ENCODE peak calls at places on chromosome 11, in seven cellular contexts. D is prostate gland, X is A549, Q is GM12891, T is IMR-90, H is H54, J is body of pancreas. V is an unnamed sample.

GRCh38 chr11:125123947-125124633 is 12.7 kb upstream of the TMEM218 start:
- DNase-seq in D (no peak), X (peak; percentile 84), Q (no peak), T (peak; percentile 32), H (peak; percentile 40), J (peak; percentile 78), V (peak; percentile 86)

GRCh38 chr11:75602916-75603315 is 40.9 kb downstream of the SERPINH1 start:
- DNase-seq in D (no peak), X (no peak), Q (no peak), T (peak; percentile 33), H (no peak), J (no peak), V (no peak)

GRCh38 chr11:1040428-1041148 is 4.1 kb upstream of the MUC6 start:
- DNase-seq in D (no peak), X (no peak), Q (no peak), T (no peak), H (peak; percentile 91), J (peak; percentile 49), V (no peak)

GRCh38 chr11:21552910-21553309 is 640.0 kb upstream of the ANO5 start:
- DNase-seq in D (no peak), X (peak; percentile 67), Q (no peak), T (no peak), H (no peak), J (no peak), V (no peak)

GRCh38 chr11:2573240-2574042 is 126.4 kb downstream of the KCNQ1OT1 start:
- DNase-seq in D (no peak), X (no peak), Q (no peak), T (no peak), H (no peak), J (peak; percentile 3), V (no peak)

GRCh38 chr11:120344302-120345004 is 8.2 kb downstream of the ARHGEF12 start:
- DNase-seq in D (no peak), X (no peak), Q (peak; percentile 36), T (peak; percentile 43), H (no peak), J (no peak), V (peak; percentile 38)

GRCh38 chr11:17508306-17508705 is 31.7 kb upstream of the ABCC8 start:
- DNase-seq in D (no peak), X (no peak), Q (no peak), T (no peak), H (peak; percentile 63), J (no peak), V (no peak)

GRCh38 chr11:26626346-26626745 is 54.3 kb upstream of the MUC15 start:
- DNase-seq in D (no peak), X (peak; percentile 13), Q (no peak), T (no peak), H (no peak), J (no peak), V (no peak)

GRCh38 chr11:18319914-18320313 is 2.0 kb downstream of the HPS5 start:
- DNase-seq in D (no peak), X (no peak), Q (no peak), T (no peak), H (no peak), J (no peak), V (no peak)

GRCh38 chr11:78214331-78215194 is 25.8 kb downstream of the USP35 start:
- DNase-seq in D (no peak), X (no peak), Q (no peak), T (no peak), H (no peak), J (no peak), V (no peak)

GRCh38 chr11:95790933-95791247 is 592 bp downstream of the CEP57 start:
- DNase-seq in D (peak; percentile 64), X (peak; percentile 56), Q (no peak), T (peak; percentile 64), H (peak; percentile 3), J (peak; percentile 85), V (peak; percentile 28)

GRCh38 chr11:87141980-87142514 is 104.3 kb downstream of the TMEM135 start:
- DNase-seq in D (no peak), X (no peak), Q (no peak), T (no peak), H (no peak), J (no peak), V (no peak)

GRCh38 chr11:116972692-116973091 is 125.5 kb downstream of the SIK3 start:
- DNase-seq in D (no peak), X (peak; percentile 19), Q (no peak), T (no peak), H (no peak), J (no peak), V (no peak)

GRCh38 chr11:29527391-29527936 is 489.4 kb downstream of the KCNA4 start:
- DNase-seq in D (no peak), X (peak; percentile 65), Q (no peak), T (peak; percentile 74), H (no peak), J (peak; percentile 13), V (peak; percentile 15)

GRCh38 chr11:1853376-1854131 is 670 bp downstream of the LSP1 start:
- DNase-seq in D (no peak), X (no peak), Q (no peak), T (no peak), H (no peak), J (no peak), V (no peak)

GRCh38 chr11:110249066-110249465 is 47.3 kb downstream of the RDX start:
- DNase-seq in D (no peak), X (no peak), Q (no peak), T (no peak), H (no peak), J (no peak), V (no peak)

GRCh38 chr11:8634498-8634897 is 40.5 kb upstream of the STK33 start:
- DNase-seq in D (no peak), X (no peak), Q (no peak), T (no peak), H (no peak), J (no peak), V (no peak)

GRCh38 chr11:132941024-132941646 is 591.2 kb downstream of the OPCML start:
- DNase-seq in D (no peak), X (no peak), Q (peak; percentile 20), T (peak; percentile 43), H (no peak), J (peak; percentile 9), V (no peak)

GRCh38 chr11:105151936-105152554 is 12.5 kb upstream of the CARD18 start:
- DNase-seq in D (no peak), X (no peak), Q (no peak), T (peak; percentile 79), H (no peak), J (no peak), V (no peak)

GRCh38 chr11:131064373-131064991 is 148.2 kb upstream of the SNX19 start:
- DNase-seq in D (peak; percentile 25), X (peak; percentile 52), Q (peak; percentile 40), T (peak; percentile 70), H (peak; percentile 15), J (peak; percentile 62), V (peak; percentile 13)

GRCh38 chr11:3834349-3835099 is 6.2 kb downstream of the RHOG start:
- DNase-seq in D (no peak), X (no peak), Q (no peak), T (no peak), H (no peak), J (peak; percentile 19), V (no peak)

GRCh38 chr11:130652671-130653335 is 204.4 kb downstream of the ADAMTS15 start:
- DNase-seq in D (peak; percentile 49), X (no peak), Q (no peak), T (peak; percentile 89), H (no peak), J (peak; percentile 52), V (no peak)

GRCh38 chr11:61021661-61022212 is 50.3 kb downstream of the CD6 start:
- DNase-seq in D (peak; percentile 32), X (no peak), Q (no peak), T (no peak), H (no peak), J (peak; percentile 82), V (no peak)

GRCh38 chr11:117449111-117449693 is 121.5 kb downstream of the CEP164 start:
- DNase-seq in D (no peak), X (no peak), Q (no peak), T (no peak), H (peak; percentile 26), J (no peak), V (no peak)

GRCh38 chr11:62705880-62706831 is 1.1 kb downstream of the BSCL2 start:
- DNase-seq in D (peak; percentile 95), X (peak; percentile 90), Q (peak; percentile 94), T (peak; percentile 91), H (peak; percentile 90), J (peak; percentile 98), V (peak; percentile 63)
- TF ChIP-seq POLR2A in D (peak; percentile 60), X (peak; percentile 66), Q (no peak), T (peak; percentile 31), H (peak; percentile 67), J (no peak), V (no peak)

DNA sequence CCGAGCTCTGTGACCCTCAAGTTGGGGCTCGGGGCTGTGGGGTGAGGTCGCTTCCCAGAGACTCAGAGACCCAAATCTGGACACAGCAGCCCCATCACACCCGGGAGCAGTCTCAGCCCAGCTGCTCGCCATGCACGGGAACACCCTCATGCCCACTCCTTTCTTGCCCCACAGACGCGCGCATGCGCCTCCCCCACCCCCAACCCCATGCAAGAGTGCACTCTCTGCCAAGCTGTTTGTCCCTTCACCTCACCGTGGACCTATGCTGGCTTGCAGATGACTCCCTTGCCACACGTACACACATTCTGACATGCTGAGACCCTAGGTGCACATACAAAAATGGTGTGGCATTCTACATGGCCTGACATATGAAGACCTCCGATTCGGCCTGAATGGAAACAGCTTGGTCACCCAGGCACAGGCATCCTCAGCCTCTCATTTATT is 500 bp upstream of the CD248 start:
- DNase-seq in D (no peak), X (no peak), Q (no peak), T (peak; percentile 68), H (no peak), J (no peak), V (no peak)
- TF ChIP-seq POLR2A in D (no peak), X (no peak), Q (no peak), T (peak; percentile 25), H (no peak), J (no peak), V (no peak)

DNA sequence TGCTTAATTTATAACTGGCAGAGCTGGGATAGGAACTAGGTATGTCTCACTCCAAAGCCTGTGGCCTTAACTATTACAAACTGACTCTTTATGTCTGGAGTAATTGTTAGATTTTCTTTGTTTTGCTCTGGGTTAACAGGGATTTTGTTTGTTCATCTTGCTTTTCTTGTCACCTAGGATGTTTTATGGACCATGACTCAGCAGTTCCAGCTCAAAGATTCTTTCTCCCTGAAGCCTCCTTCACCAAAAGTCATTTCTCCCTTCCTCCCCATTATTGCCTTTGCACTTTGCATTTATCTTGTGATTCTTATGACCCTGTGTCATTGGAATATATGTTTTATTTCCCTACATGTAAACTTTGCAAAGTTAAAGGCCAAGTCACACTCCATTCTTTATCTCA is 327.9 kb downstream of the DLG2 start:
- DNase-seq in D (no peak), X (peak; percentile 75), Q (no peak), T (no peak), H (peak; percentile 5), J (no peak), V (no peak)
- TF ChIP-seq POLR2A in D (no peak), X (no peak), Q (no peak), T (no peak), H (no peak), J (no peak), V (no peak)

DNA sequence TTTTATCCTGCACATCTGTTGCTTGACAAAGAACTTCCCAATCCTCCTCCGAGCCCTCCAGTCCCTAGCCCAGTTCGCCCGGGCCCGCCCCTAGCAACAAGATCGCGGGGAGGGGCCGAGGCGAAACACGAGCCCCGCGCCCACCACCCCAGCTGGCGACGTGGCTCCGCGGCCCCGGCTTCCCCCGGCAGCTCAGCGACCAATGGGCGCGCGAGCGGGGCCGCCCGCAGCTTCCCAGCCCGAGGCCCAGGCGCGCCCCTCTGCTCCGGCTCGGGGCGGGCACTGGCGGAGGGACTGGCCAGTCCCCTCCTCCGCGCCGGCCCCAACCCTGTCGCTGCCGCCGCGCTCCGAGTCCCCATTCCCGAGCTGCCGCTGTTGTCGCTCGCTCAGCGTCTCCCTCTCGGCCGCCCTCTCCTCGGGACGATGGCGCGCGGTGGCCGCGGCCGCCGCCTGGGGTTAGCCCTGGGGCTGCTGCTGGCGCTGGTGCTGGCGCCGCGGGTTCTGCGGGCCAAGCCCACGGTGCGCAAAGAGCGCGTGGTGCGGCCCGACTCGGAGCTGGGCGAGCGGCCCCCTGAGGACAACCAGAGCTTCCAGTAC is at the start of gene RCN1:
- DNase-seq in D (peak; percentile 45), X (peak; percentile 66), Q (peak; percentile 54), T (peak; percentile 86), H (peak; percentile 58), J (peak; percentile 63), V (no peak)
- TF ChIP-seq POLR2A in D (peak; percentile 61), X (peak; percentile 63), Q (no peak), T (peak; percentile 83), H (peak; percentile 59), J (peak; percentile 31), V (peak; percentile 59)

V was measured in HCT116.